ENCODE peak calls at places on chromosomes 11 and 22, in seven cellular contexts. Z, T, G, Y, M, Q and K are unnamed samples.

GRCh38 chr11:11504071-11504470 is 117.7 kb downstream of the GALNT18 start:
- DNase-seq in Z (no peak), T (no peak), G (no peak), Y (no peak), M (no peak), Q (no peak), K (no peak)

GRCh38 chr11:105577645-105578044 is 32.2 kb upstream of the GRIA4 start:
- DNase-seq in Z (no peak), T (no peak), G (no peak), Y (no peak), M (peak; percentile 7), Q (peak; percentile 38), K (no peak)

GRCh38 chr22:41286639-41287091 is 678 bp upstream of the RANGAP1 start:
- DNase-seq in Z (no peak), T (peak; percentile 29), G (no peak), Y (peak; percentile 25), M (no peak), Q (peak; percentile 49), K (peak; percentile 60)

GRCh38 chr11:118448294-118448693 is 12.0 kb downstream of the KMT2A start:
- DNase-seq in Z (no peak), T (peak; percentile 42), G (no peak), Y (peak; percentile 28), M (no peak), Q (peak; percentile 41), K (no peak)

GRCh38 chr22:32389685-32390084 is 22.4 kb downstream of the RTCB start:
- DNase-seq in Z (no peak), T (no peak), G (no peak), Y (peak; percentile 28), M (peak; percentile 54), Q (peak; percentile 26), K (no peak)

GRCh38 chr22:32776800-32777199 is 24.7 kb upstream of the TIMP3 start:
- DNase-seq in Z (no peak), T (no peak), G (no peak), Y (no peak), M (no peak), Q (no peak), K (no peak)

GRCh38 chr11:47915407-47916137 is 64.8 kb upstream of the PTPRJ start:
- DNase-seq in Z (no peak), T (no peak), G (no peak), Y (no peak), M (no peak), Q (no peak), K (no peak)

GRCh38 chr22:30920407-30920806 is 48.2 kb downstream of the MORC2 start:
- DNase-seq in Z (peak; percentile 78), T (peak; percentile 52), G (peak; percentile 81), Y (peak; percentile 60), M (peak; percentile 85), Q (peak; percentile 92), K (no peak)

GRCh38 chr11:34149274-34149673 is 43.8 kb downstream of the NAT10 start:
- DNase-seq in Z (no peak), T (no peak), G (no peak), Y (no peak), M (no peak), Q (no peak), K (no peak)

GRCh38 chr22:44455151-44455962 is 42.7 kb downstream of the RTL6 start:
- DNase-seq in Z (no peak), T (no peak), G (no peak), Y (no peak), M (no peak), Q (no peak), K (no peak)

GRCh38 chr11:19923631-19924030 is 211.0 kb downstream of the NAV2 start:
- DNase-seq in Z (no peak), T (no peak), G (no peak), Y (no peak), M (no peak), Q (no peak), K (no peak)

GRCh38 chr22:19644314-19645223 is 69.7 kb upstream of the SEPTIN5 start:
- DNase-seq in Z (no peak), T (no peak), G (no peak), Y (peak; percentile 12), M (no peak), Q (no peak), K (no peak)

GRCh38 chr11:5280582-5281102 is 10.9 kb upstream of the HBE1 start:
- DNase-seq in Z (no peak), T (peak; percentile 98), G (no peak), Y (peak; percentile 100), M (peak; percentile 39), Q (peak; percentile 98), K (no peak)

GRCh38 chr11:10659339-10660216 is 34.0 kb downstream of the IRAG1 start:
- DNase-seq in Z (no peak), T (peak; percentile 97), G (no peak), Y (peak; percentile 94), M (no peak), Q (peak; percentile 93), K (no peak)

GRCh38 chr11:11036185-11037161 is 178.6 kb upstream of the ZBED5 start:
- DNase-seq in Z (no peak), T (peak; percentile 59), G (no peak), Y (peak; percentile 70), M (peak; percentile 86), Q (peak; percentile 66), K (no peak)

GRCh38 chr22:46457502-46458488 is 79.6 kb downstream of the CELSR1 start:
- DNase-seq in Z (no peak), T (peak; percentile 29), G (no peak), Y (peak; percentile 44), M (peak; percentile 41), Q (peak; percentile 19), K (no peak)

GRCh38 chr11:117316197-117316961 is at the start of gene BACE1:
- DNase-seq in Z (peak; percentile 90), T (peak; percentile 82), G (no peak), Y (peak; percentile 82), M (peak; percentile 96), Q (peak; percentile 89), K (no peak)

GRCh38 chr22:45139693-45140092 is 24.0 kb upstream of the NUP50 start:
- DNase-seq in Z (no peak), T (no peak), G (no peak), Y (no peak), M (no peak), Q (no peak), K (no peak)

GRCh38 chr11:104678408-104678807 is 219.9 kb downstream of the CASP12 start:
- DNase-seq in Z (no peak), T (no peak), G (no peak), Y (no peak), M (no peak), Q (no peak), K (no peak)

GRCh38 chr11:116357769-116358544 is 414.8 kb downstream of the BUD13 start:
- DNase-seq in Z (no peak), T (no peak), G (no peak), Y (peak; percentile 1), M (peak; percentile 93), Q (no peak), K (no peak)

GRCh38 chr11:76591416-76591815 is 79.1 kb downstream of the LRRC32 start:
- DNase-seq in Z (no peak), T (no peak), G (no peak), Y (no peak), M (no peak), Q (no peak), K (no peak)